ENCODE peak calls at places on chromosomes 5 and 9, in eight cellular contexts. C is cardiac fibroblast, M is H7, E is GM23248, P is AG10803, N is Panc1, B is colonic mucosa, G is cardiac muscle cell. A is an unnamed sample.

GRCh38 chr5:157842787-157843186 is 16.2 kb downstream of the CLINT1 start:
- DNase-seq in M (no peak), B (no peak), E (no peak), N (no peak), P (no peak), C (no peak), G (no peak), A (no peak)

GRCh38 chr5:57442080-57442839 is 40.4 kb downstream of the ACTBL2 start:
- DNase-seq in M (no peak), E (peak), G (peak), B (no peak), P (peak), C (peak), N (no peak), A (peak)

GRCh38 chr9:72384710-72385475 is 19.9 kb upstream of the ZFAND5 start:
- DNase-seq in E (peak), C (no peak), N (no peak), G (no peak), M (no peak), P (no peak), B (no peak), A (no peak)

GRCh38 chr9:79764377-79764776 is 192.6 kb downstream of the TLE4 start:
- DNase-seq in C (peak), B (peak), M (no peak), N (no peak), G (peak), P (peak), E (peak), A (peak)

GRCh38 chr9:79688363-79688762 is 116.6 kb downstream of the TLE4 start:
- DNase-seq in C (no peak), N (no peak), G (no peak), M (no peak), P (no peak), B (no peak), E (no peak), A (no peak)

GRCh38 chr9:113570749-113571711 is 107.5 kb downstream of the RGS3 start:
- DNase-seq in N (no peak), P (no peak), E (no peak), G (peak), M (no peak), B (no peak), C (no peak), A (peak)

GRCh38 chr5:1063661-1064382 is 48.0 kb downstream of the SLC12A7 start:
- DNase-seq in N (no peak), B (no peak), G (no peak), P (no peak), C (no peak), E (no peak), M (peak), A (no peak)

GRCh38 chr9:113876806-113877236 is 712 bp downstream of the ZNF618 start:
- DNase-seq in P (no peak), C (peak), N (no peak), G (peak), E (peak), M (no peak), B (no peak), A (peak)

GRCh38 chr5:139820606-139821005 is 25.0 kb downstream of the PSD2 start:
- DNase-seq in M (no peak), B (no peak), P (no peak), E (no peak), G (no peak), N (no peak), C (no peak), A (no peak)

GRCh38 chr9:447230-448025 is 232.8 kb downstream of the DOCK8 start:
- DNase-seq in C (peak), N (no peak), E (peak), P (peak), M (no peak), B (peak), G (peak), A (no peak)

GRCh38 chr5:78546597-78546996 is 102.0 kb downstream of the LHFPL2 start:
- DNase-seq in M (no peak), E (no peak), B (no peak), N (no peak), C (no peak), G (no peak), P (no peak), A (no peak)

GRCh38 chr9:92592946-92593860 is 57.4 kb upstream of the ECM2 start:
- DNase-seq in G (peak), P (peak), C (peak), E (peak), N (no peak), B (no peak), M (no peak), A (no peak)

GRCh38 chr5:53927668-53928247 is 367.3 kb downstream of the NDUFS4 start:
- DNase-seq in E (no peak), C (no peak), M (no peak), P (no peak), G (no peak), N (no peak), B (no peak), A (no peak)

GRCh38 chr5:143536364-143536763 is 132.9 kb upstream of the NR3C1 start:
- DNase-seq in E (peak), M (no peak), P (peak), B (no peak), C (peak), N (peak), G (peak), A (peak)

GRCh38 chr9:92664394-92665152 is 5.4 kb downstream of the IPPK start:
- DNase-seq in G (no peak), B (no peak), C (no peak), M (peak), P (no peak), N (no peak), E (peak), A (no peak)

GRCh38 chr5:43619380-43619779 is 16.4 kb downstream of the NNT start:
- DNase-seq in M (no peak), E (no peak), P (peak), N (no peak), C (peak), G (peak), B (no peak), A (peak)

GRCh38 chr9:137490532-137491186 is 31.5 kb upstream of the NSMF start:
- DNase-seq in C (no peak), B (no peak), G (no peak), N (no peak), P (no peak), M (peak), E (no peak), A (no peak)

GRCh38 chr5:135433626-135434426 is 13.3 kb downstream of the DCANP1 start:
- DNase-seq in M (peak), G (peak), C (peak), N (no peak), E (peak), B (no peak), P (peak), A (peak)

GRCh38 chr5:138874771-138875628 is at the start of gene LRRTM2:
- DNase-seq in P (peak), N (no peak), E (peak), G (peak), C (peak), B (no peak), M (no peak), A (peak)

GRCh38 chr5:172492991-172493390 is 38.7 kb upstream of the SH3PXD2B start:
- DNase-seq in E (no peak), P (no peak), G (no peak), N (no peak), B (peak), C (no peak), M (no peak), A (no peak)

GRCh38 chr9:116716441-116716840 is 29.3 kb downstream of the TRIM32 start:
- DNase-seq in B (no peak), C (no peak), E (peak), G (no peak), M (no peak), P (peak), N (no peak), A (no peak)

GRCh38 chr9:69961834-69962233 is 81.8 kb upstream of the MAMDC2 start:
- DNase-seq in M (no peak), N (no peak), G (no peak), B (no peak), P (no peak), C (no peak), E (peak), A (no peak)

GRCh38 chr9:123099042-123099441 is 65.6 kb downstream of the GPR21 start:
- DNase-seq in G (no peak), C (no peak), B (no peak), E (no peak), M (no peak), N (no peak), P (no peak), A (no peak)

GRCh38 chr9:35757527-35758275 is 3.6 kb upstream of the MSMP start:
- DNase-seq in P (no peak), G (no peak), B (no peak), C (peak), E (no peak), M (no peak), N (no peak), A (no peak)

GRCh38 chr9:93908591-93909241 is 46.4 kb downstream of the BARX1 start:
- DNase-seq in N (no peak), C (no peak), B (no peak), P (no peak), E (peak), M (no peak), G (no peak), A (no peak)

GRCh38 chr5:160390787-160391696 is 8.8 kb downstream of the FAM200C start:
- DNase-seq in P (peak), N (no peak), G (peak), E (peak), B (no peak), C (peak), M (no peak), A (peak)

GRCh38 chr5:172235827-172236749 is 42.1 kb downstream of the EFCAB9 start:
- DNase-seq in G (no peak), N (no peak), M (no peak), P (peak), C (no peak), B (peak), E (peak), A (peak)

GRCh38 chr5:37816883-37817282 is 23.0 kb downstream of the GDNF start:
- DNase-seq in N (no peak), C (no peak), E (peak), M (no peak), G (no peak), P (peak), B (no peak), A (no peak)

GRCh38 chr9:68980341-68980914 is 33.5 kb downstream of the PRKACG start:
- DNase-seq in C (no peak), P (no peak), G (no peak), N (no peak), M (no peak), B (peak), E (no peak), A (no peak)

GRCh38 chr5:14107536-14107935 is 35.6 kb upstream of the TRIO start:
- DNase-seq in N (peak), C (no peak), P (no peak), E (peak), B (no peak), G (no peak), M (no peak), A (no peak)

GRCh38 chr5:170097934-170098333 is 7.8 kb upstream of the FOXI1 start:
- DNase-seq in N (no peak), P (no peak), C (no peak), G (no peak), M (no peak), B (no peak), E (no peak), A (no peak)

GRCh38 chr5:68747077-68747420 is 346.8 kb upstream of the SLC30A5 start:
- DNase-seq in M (no peak), E (no peak), C (no peak), P (no peak), G (no peak), B (no peak), N (no peak), A (no peak)

GRCh38 chr5:59218424-59219045 is 635.7 kb downstream of the RAB3C start:
- DNase-seq in E (peak), P (peak), C (peak), N (no peak), M (no peak), G (peak), B (no peak), A (peak)

GRCh38 chr5:82521431-82522051 is 243.4 kb upstream of the RPS23 start:
- DNase-seq in C (no peak), N (no peak), M (no peak), G (no peak), P (no peak), E (no peak), B (no peak), A (no peak)

GRCh38 chr9:3088166-3088702 is 244.3 kb upstream of the PUM3 start:
- DNase-seq in C (no peak), P (no peak), G (no peak), N (no peak), B (no peak), M (peak), E (no peak), A (no peak)

GRCh38 chr5:110371725-110372041 is 354.8 kb downstream of the TMEM232 start:
- DNase-seq in N (no peak), M (no peak), E (no peak), P (no peak), G (no peak), C (no peak), B (no peak), A (no peak)

GRCh38 chr5:102295534-102296228 is 403 bp downstream of the SLCO4C1 start:
- DNase-seq in B (peak), N (no peak), M (peak), C (no peak), E (no peak), P (no peak), G (no peak), A (no peak)

GRCh38 chr5:21152611-21153010 is 1164.6 kb upstream of the CDH18 start:
- DNase-seq in N (peak), B (no peak), P (peak), E (peak), C (peak), G (peak), M (no peak), A (peak)

GRCh38 chr5:15574806-15575205 is 74.8 kb downstream of the FBXL7 start:
- DNase-seq in E (peak), G (peak), M (no peak), B (no peak), P (peak), C (peak), N (no peak), A (peak)

GRCh38 chr5:64126202-64126601 is 39.4 kb upstream of the RNF180 start:
- DNase-seq in P (no peak), G (no peak), E (no peak), B (no peak), C (no peak), N (no peak), M (no peak), A (no peak)

GRCh38 chr5:150671509-150672236 is 10.6 kb downstream of the MYOZ3 start:
- DNase-seq in E (peak), P (no peak), C (no peak), G (peak), B (no peak), N (no peak), M (peak), A (no peak)
- H3K4me3 ChIP-seq in E (peak), P (peak), C (peak), G (peak), B (peak), N (peak), M (peak), A (peak)

GRCh38 chr5:95924720-95925119 is 36.9 kb downstream of the ELL2 start:
- DNase-seq in C (peak), N (no peak), P (peak), B (no peak), E (no peak), G (peak), M (no peak), A (no peak)
- H3K4me3 ChIP-seq in C (no peak), N (no peak), P (no peak), B (no peak), E (no peak), G (no peak), M (no peak), A (no peak)

DNA sequence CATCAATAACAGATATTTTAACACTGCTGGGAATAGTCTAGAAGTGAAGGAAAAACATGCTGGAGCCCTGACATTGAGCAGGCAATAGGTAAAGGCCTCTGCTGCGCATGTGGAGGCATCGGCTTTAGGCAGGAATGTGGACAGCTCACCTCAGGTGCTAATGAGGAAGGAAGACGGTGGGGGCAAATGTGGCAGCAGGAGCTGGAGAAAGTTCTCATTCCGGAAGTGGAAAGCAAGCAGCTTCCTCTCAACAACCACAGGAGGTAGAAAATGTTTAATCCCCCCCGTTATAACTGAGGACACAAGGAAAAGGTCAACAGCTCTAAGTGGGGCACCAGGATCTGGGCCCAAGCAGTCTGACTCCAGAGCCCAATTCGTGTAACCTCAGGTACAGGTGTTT is 7.6 kb upstream of the RPS14 start:
- DNase-seq in B (no peak), C (no peak), P (no peak), M (no peak), N (no peak), G (no peak), E (no peak), A (no peak)
- H3K4me3 ChIP-seq in B (no peak), C (no peak), P (no peak), M (no peak), N (no peak), G (no peak), E (no peak), A (no peak)

DNA sequence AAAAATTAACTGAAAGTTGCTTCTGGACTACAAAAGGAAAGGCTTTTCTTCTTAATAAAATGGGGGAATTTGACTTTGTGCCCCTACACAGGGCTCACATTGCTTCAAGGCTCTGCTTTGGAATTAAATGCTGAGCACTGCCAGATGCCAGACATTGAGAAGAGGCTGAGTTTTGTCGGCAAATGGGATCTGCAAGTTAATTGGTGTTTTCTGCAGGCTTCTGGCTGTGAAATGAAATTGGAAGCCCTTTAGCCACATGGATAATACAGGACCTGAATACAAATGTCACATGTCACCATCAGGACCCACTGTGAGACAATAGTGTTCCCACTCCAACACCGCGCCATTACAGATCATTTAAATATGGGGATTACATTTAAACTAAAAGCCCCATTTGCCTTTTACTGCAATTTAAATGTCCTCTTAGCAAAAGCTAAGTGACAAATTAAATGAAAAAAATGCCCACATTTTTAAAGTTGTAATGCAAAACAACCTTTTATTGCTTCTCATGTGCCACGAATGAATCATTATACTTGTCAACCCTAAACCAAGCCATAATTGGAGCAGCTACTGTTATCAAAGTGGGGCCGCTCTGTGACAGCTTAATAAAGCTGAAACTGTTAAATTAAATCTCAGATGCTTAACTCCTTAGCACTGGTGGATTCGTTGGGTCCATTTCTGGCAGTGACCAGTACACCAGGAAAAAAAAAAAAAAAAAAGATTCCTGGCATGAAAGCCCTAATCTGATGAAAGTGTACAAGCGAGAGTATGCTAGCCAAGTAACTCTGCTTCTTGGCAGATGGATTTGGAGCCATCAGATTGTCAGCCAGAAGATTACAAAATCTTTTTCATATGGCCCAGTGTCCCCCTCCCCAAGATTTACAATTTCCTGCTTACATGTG is 164.6 kb downstream of the ZSWIM6 start:
- DNase-seq in M (no peak), C (peak), G (peak), N (no peak), E (peak), P (peak), B (no peak), A (peak)
- H3K4me3 ChIP-seq in M (no peak), C (no peak), G (no peak), N (no peak), E (no peak), P (no peak), B (no peak), A (no peak)

GRCh38 chr5:108801301-108801700 is 53.6 kb downstream of the FER start:
- DNase-seq in P (no peak), N (no peak), C (no peak), G (no peak), M (no peak), E (no peak), B (no peak), A (peak)
- H3K4me3 ChIP-seq in P (no peak), N (no peak), C (peak), G (no peak), M (no peak), E (peak), B (no peak), A (no peak)